ENCODE peak calls at places on chromosomes 4 and X, in four cellular contexts. N, X, K and V are unnamed samples.
A peak's percentile ranks its signal among the peaks of the same experiment; 100 is the strongest.

GRCh38 chr4:37008199-37008598 is 236.3 kb upstream of the NWD2 start:
- DNase-seq in N (no peak), K (no peak), X (peak; percentile 67), V (no peak)

GRCh38 chr4:6918345-6918744 is 8.7 kb downstream of the TBC1D14 start:
- DNase-seq in K (no peak), X (no peak), N (no peak), V (no peak)

GRCh38 chr4:26542996-26543395 is 40.9 kb upstream of the TBC1D19 start:
- DNase-seq in N (no peak), K (no peak), X (no peak), V (no peak)

GRCh38 chr4:53010320-53010719 is 148.2 kb downstream of the RASL11B start:
- DNase-seq in X (peak; percentile 89), N (no peak), K (no peak), V (no peak)

GRCh38 chr4:2059034-2059725 is at the start of gene NAT8L:
- DNase-seq in N (no peak), X (peak; percentile 66), K (no peak), V (peak; percentile 84)

GRCh38 chrX:18864390-18864920 is 119.5 kb downstream of the PHKA2 start:
- DNase-seq in X (no peak), N (no peak), K (no peak), V (no peak)

GRCh38 chrX:130024127-130024526 is 41.7 kb downstream of the BCORL1 start:
- DNase-seq in X (peak; percentile 66), N (peak; percentile 86), K (peak; percentile 23), V (no peak)

GRCh38 chrX:50609796-50610195 is 139.2 kb upstream of the DGKK start:
- DNase-seq in N (no peak), K (no peak), X (no peak), V (no peak)

GRCh38 chr4:85779165-85779564 is 304.2 kb downstream of the ARHGAP24 start:
- DNase-seq in N (no peak), K (no peak), X (no peak), V (no peak)

GRCh38 chrX:45070116-45071007 is 130.3 kb downstream of the DIPK2B start:
- DNase-seq in K (no peak), N (no peak), X (no peak), V (no peak)

GRCh38 chr4:909131-909571 is 23.0 kb downstream of the GAK start:
- DNase-seq in N (no peak), X (no peak), K (no peak), V (no peak)

GRCh38 chrX:1434871-1435240 is 17.9 kb downstream of the ASMTL start:
- DNase-seq in N (peak; percentile 78), K (no peak), X (no peak), V (no peak)

DNA sequence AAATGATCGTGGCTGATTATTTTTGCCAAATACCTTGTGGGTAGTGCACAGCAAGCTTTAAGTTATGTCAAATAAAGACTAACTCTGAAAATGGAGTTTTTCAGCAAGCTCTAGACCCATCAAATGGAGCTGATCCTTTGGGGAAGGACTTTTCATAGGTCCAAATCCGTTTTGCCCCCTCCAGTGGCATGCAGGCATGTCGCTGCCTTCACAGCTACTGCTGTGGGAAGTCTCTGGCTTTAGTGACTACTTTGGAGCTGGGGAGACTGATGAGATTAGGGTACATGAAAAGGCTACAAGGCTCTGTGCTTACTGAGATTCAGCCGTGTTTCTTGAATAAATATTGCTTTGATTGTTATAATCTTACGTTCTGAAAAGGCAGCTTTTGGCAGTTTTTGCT is 106.6 kb upstream of the HS3ST1 start:
- DNase-seq in X (no peak), N (no peak), K (no peak), V (no peak)
- TF ChIP-seq CTCF in X (no peak), N (no peak), K (no peak), V (no peak)

GRCh38 chr4:168480991-168481588 is 798 bp upstream of the DDX60L start:
- DNase-seq in K (no peak), N (no peak), X (peak; percentile 29), V (no peak)
- H3K4me3 ChIP-seq in K (peak overlapping the region; percentile 80), N (peak overlapping the region; percentile 81), X (peak overlapping the region; percentile 86), V (peak overlapping the region; percentile 86)

DNA sequence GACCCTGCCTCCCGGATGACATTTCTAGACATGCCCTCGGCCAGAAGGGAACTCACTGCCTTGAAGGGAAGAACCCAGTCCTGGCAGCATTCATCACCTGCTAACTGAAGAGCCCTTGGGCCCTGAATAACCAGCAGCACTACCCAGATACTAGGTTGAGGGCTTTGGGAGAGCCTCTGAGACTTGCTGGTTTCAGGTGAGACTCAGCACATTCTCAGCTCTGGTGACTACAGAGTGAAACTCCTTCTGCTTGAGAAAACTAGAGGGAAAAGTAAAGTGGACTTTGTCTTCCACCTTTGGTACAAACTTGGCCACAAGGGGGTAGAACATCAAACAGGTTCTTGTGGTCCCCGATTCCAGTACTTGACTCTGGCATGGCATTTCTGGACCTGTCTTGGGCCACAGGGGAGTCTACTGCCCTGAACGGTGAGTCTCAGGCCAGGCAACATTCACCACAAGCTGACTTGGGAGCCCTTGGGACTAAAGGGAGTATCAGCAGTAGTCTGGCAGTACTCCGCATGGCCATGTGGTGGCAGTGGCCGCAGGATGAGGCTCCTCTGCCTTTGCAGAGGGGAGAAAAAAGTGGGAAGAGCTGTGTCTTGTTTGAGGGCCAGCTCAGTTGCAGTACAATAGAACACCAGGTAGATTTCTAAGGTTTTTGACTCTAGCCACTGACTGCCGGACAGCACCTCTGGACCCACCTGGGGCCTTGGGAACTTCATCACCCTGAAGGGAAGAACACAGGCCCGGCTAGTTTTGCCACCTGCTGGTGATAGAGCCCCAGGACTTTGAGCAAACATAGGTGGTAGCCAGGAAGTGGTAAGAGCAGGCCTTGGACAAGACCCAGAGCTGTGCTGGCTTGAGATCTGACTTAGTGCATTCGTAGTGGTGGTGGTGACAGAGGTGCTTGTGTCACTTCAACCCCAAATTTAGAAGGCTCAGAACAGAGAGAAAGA is 414.8 kb downstream of the OPHN1 start:
- DNase-seq in K (no peak), N (no peak), X (peak; percentile 15), V (no peak)
- TF ChIP-seq CTCF in K (no peak), N (no peak), X (no peak), V (no peak)

GRCh38 chrX:14427614-14428013 is 101.7 kb upstream of the GLRA2 start:
- DNase-seq in N (no peak), K (no peak), X (no peak), V (no peak)
- H3K4me3 ChIP-seq in N (no peak overlapping the region), K (no peak overlapping the region), X (no peak overlapping the region), V (no peak overlapping the region)